ENCODE peak calls at places on chromosomes 11 and 22, in five cellular contexts. Y is substantia nigra; N is activated T-cell treated with anti-CD3 and anti-CD28 coated beads, Interleukin-2, amount 50 U/mL, for 4 hours; Q is EL; H is AG10803. U is an unnamed sample.

GRCh38 chr11:82871646-82872045 is 28.6 kb downstream of the PRCP start:
- DNase-seq in Y (no peak), N (no peak), Q (peak; percentile 38), H (peak; percentile 35), U (no peak)

GRCh38 chr22:41620646-41621098 is at the start of gene DESI1:
- DNase-seq in Y (no peak), N (no peak), Q (no peak), H (no peak), U (no peak)

GRCh38 chr11:65059959-65060824 is 1.8 kb upstream of the NAALADL1 start:
- DNase-seq in Y (no peak), N (no peak), Q (no peak), H (peak; percentile 16), U (no peak)

GRCh38 chr11:112499153-112499907 is 238.7 kb upstream of the PLET1 start:
- DNase-seq in Y (no peak), N (no peak), Q (no peak), H (no peak), U (no peak)

GRCh38 chr11:40274017-40274416 is 1185.4 kb downstream of the LRRC4C start:
- DNase-seq in Y (no peak), N (no peak), Q (peak; percentile 40), H (peak; percentile 11), U (peak; percentile 19)

GRCh38 chr11:59918987-59919589 is 19.1 kb upstream of the OOSP1 start:
- DNase-seq in Y (no peak), N (no peak), Q (peak; percentile 76), H (peak; percentile 49), U (peak; percentile 13)

GRCh38 chr11:6737872-6738466 is 33.8 kb downstream of the OR2AG2 start:
- DNase-seq in Y (peak; percentile 4), N (peak; percentile 59), Q (peak; percentile 51), H (peak; percentile 30), U (peak; percentile 13)

GRCh38 chr11:106959800-106960199 is 58.5 kb downstream of the GUCY1A2 start:
- DNase-seq in Y (no peak), N (no peak), Q (no peak), H (peak; percentile 76), U (no peak)

GRCh38 chr11:134522782-134523570 is 110.9 kb upstream of the B3GAT1 start:
- DNase-seq in Y (no peak), N (no peak), Q (no peak), H (no peak), U (no peak)